ENCODE peak calls at places on chromosomes 12 and 14, in nine cellular contexts. G, E, T, V, Y, N, Q, X and H are unnamed samples.

GRCh38 chr12:4203772-4204376 is 69.7 kb upstream of the CCND2 start:
- DNase-seq in Q (no peak), X (no peak), N (no peak), T (no peak), V (no peak), G (no peak), Y (no peak), E (no peak), H (no peak)

GRCh38 chr12:82461851-82462250 is 103.5 kb downstream of the METTL25 start:
- DNase-seq in X (no peak), T (no peak), Y (no peak), E (no peak), N (no peak), Q (no peak), V (no peak), G (no peak), H (no peak)

GRCh38 chr12:53493610-53494391 is 5.5 kb downstream of the MAP3K12 start:
- DNase-seq in E (no peak), Y (no peak), V (no peak), N (no peak), T (no peak), X (no peak), Q (no peak), G (no peak), H (no peak)

GRCh38 chr14:103625361-103626095 is 3.5 kb upstream of the KLC1 start:
- DNase-seq in V (no peak), X (no peak), G (no peak), Y (no peak), Q (no peak), E (no peak), T (no peak), N (no peak), H (no peak)

GRCh38 chr12:92363295-92364146 is 217.9 kb upstream of the BTG1 start:
- DNase-seq in X (peak), G (no peak), Y (peak), Q (peak), T (peak), N (peak), E (no peak), V (no peak), H (peak)

GRCh38 chr12:49109631-49110172 is 945 bp downstream of the LMBR1L start:
- DNase-seq in G (no peak), X (peak), V (no peak), E (no peak), T (no peak), Y (no peak), N (no peak), Q (no peak), H (no peak)

GRCh38 chr14:68936980-68937379 is 42.1 kb downstream of the ACTN1 start:
- DNase-seq in G (no peak), N (no peak), X (no peak), E (no peak), T (no peak), Q (no peak), V (no peak), Y (no peak), H (no peak)

GRCh38 chr12:28622416-28622815 is 432.2 kb downstream of the CCDC91 start:
- DNase-seq in Y (no peak), V (no peak), N (peak), T (peak), G (no peak), X (peak), E (no peak), Q (no peak), H (no peak)

GRCh38 chr14:91258021-91258618 is 13.6 kb upstream of the GPR68 start:
- DNase-seq in E (no peak), G (no peak), V (no peak), T (no peak), Q (no peak), Y (no peak), N (peak), X (peak), H (no peak)